ENCODE peak calls at places on chromosomes 12 and 14, in six cellular contexts. W is transverse colon, O is upper lobe of right lung, P is heart left ventricle, X is mammary epithelial cell, N is PC-3. Z is an unnamed sample.

GRCh38 chr12:51246254-51246853 is 7.7 kb downstream of the DAZAP2 start:
- DNase-seq in X (no peak), W (peak; percentile 17), O (no peak), P (peak; percentile 36), N (no peak), Z (no peak)

GRCh38 chr14:73125169-73125588 is 11.1 kb upstream of the PSEN1 start:
- DNase-seq in X (no peak), W (no peak), O (no peak), P (no peak), N (no peak), Z (no peak)

GRCh38 chr12:124928095-124928911 is 13.9 kb upstream of the UBC start:
- DNase-seq in X (peak; percentile 99), N (peak; percentile 88), W (peak; percentile 89), O (peak; percentile 94), P (peak; percentile 69), Z (no peak)

GRCh38 chr12:40107098-40107802 is 1.4 kb upstream of the SLC2A13 start:
- DNase-seq in W (peak; percentile 93), N (peak; percentile 90), X (peak; percentile 67), P (peak; percentile 87), O (peak; percentile 92), Z (peak; percentile 49)

GRCh38 chr12:28500373-28501024 is 310.2 kb downstream of the CCDC91 start:
- DNase-seq in W (no peak), X (no peak), P (no peak), N (peak; percentile 62), O (no peak), Z (no peak)

GRCh38 chr14:21455592-21455911 is 371 bp downstream of the CHD8 start:
- DNase-seq in N (peak; percentile 12), X (peak; percentile 33), P (no peak), O (no peak), W (no peak), Z (no peak)

GRCh38 chr12:7190268-7191055 is 976 bp downstream of the PEX5 start:
- DNase-seq in N (no peak), P (peak; percentile 27), W (peak; percentile 32), O (peak; percentile 70), X (peak; percentile 17), Z (no peak)

GRCh38 chr14:51304428-51304827 is 64.4 kb downstream of the TMX1 start:
- DNase-seq in P (no peak), W (no peak), O (no peak), X (peak; percentile 80), N (no peak), Z (no peak)

GRCh38 chr12:1805441-1806081 is 14.8 kb upstream of the LRTM2 start:
- DNase-seq in O (peak; percentile 55), N (no peak), W (no peak), X (no peak), P (no peak), Z (no peak)

GRCh38 chr14:76696791-76697190 is 64.5 kb upstream of the VASH1 start:
- DNase-seq in P (no peak), O (no peak), N (peak; percentile 35), X (peak; percentile 65), W (no peak), Z (no peak)

GRCh38 chr14:54220122-54220691 is 176.6 kb upstream of the CDKN3 start:
- DNase-seq in P (peak; percentile 45), W (no peak), N (no peak), O (no peak), X (no peak), Z (no peak)

GRCh38 chr14:41280745-41281144 is 325.9 kb upstream of the LRFN5 start:
- DNase-seq in O (no peak), N (peak; percentile 66), X (peak; percentile 1), W (no peak), P (no peak), Z (no peak)

GRCh38 chr14:57085801-57086200 is 182.9 kb downstream of the EXOC5 start:
- DNase-seq in P (no peak), W (no peak), X (peak; percentile 16), N (no peak), O (no peak), Z (no peak)

GRCh38 chr12:3207174-3207573 is 130.0 kb downstream of the TSPAN9 start:
- DNase-seq in O (no peak), P (no peak), X (no peak), N (no peak), W (no peak), Z (no peak)

GRCh38 chr12:30643366-30643765 is 52.3 kb downstream of the IPO8 start:
- DNase-seq in O (no peak), X (peak; percentile 6), N (peak; percentile 8), W (no peak), P (no peak), Z (no peak)

GRCh38 chr12:57749061-57749460 is 3.0 kb downstream of the CDK4 start:
- DNase-seq in P (no peak), X (no peak), N (no peak), W (no peak), O (no peak), Z (no peak)

GRCh38 chr12:53789570-53789969 is 37.8 kb upstream of the CISTR start:
- DNase-seq in X (no peak), P (no peak), O (no peak), W (no peak), N (no peak), Z (no peak)

GRCh38 chr14:31069343-31069742 is 43.2 kb upstream of the STRN3 start:
- DNase-seq in P (no peak), O (no peak), N (no peak), X (no peak), W (no peak), Z (no peak)

GRCh38 chr12:31261744-31262143 is 64.2 kb downstream of the SINHCAF start:
- DNase-seq in O (no peak), X (no peak), N (no peak), P (no peak), W (no peak), Z (no peak)

GRCh38 chr12:3216726-3217682 is 139.8 kb downstream of the TSPAN9 start:
- DNase-seq in X (peak; percentile 96), N (peak; percentile 4), O (no peak), P (no peak), W (no peak), Z (no peak)

GRCh38 chr14:70660967-70661871 is 19.5 kb downstream of the TTC9 start:
- DNase-seq in X (no peak), O (no peak), W (peak; percentile 39), N (no peak), P (no peak), Z (no peak)

GRCh38 chr14:73027546-73027945 is 640 bp upstream of the ZFYVE1 start:
- DNase-seq in P (no peak), N (no peak), O (no peak), X (no peak), W (no peak), Z (no peak)

GRCh38 chr14:66624319-66624937 is 116.5 kb downstream of the GPHN start:
- DNase-seq in O (peak; percentile 54), X (peak; percentile 34), N (peak; percentile 77), W (peak; percentile 35), P (peak; percentile 44), Z (no peak)

GRCh38 chr14:104296388-104297312 is 158.3 kb downstream of the KIF26A start:
- DNase-seq in O (peak; percentile 57), X (no peak), N (no peak), W (peak; percentile 5), P (no peak), Z (no peak)

GRCh38 chr14:85428926-85429325 is 101.0 kb upstream of the FLRT2 start:
- DNase-seq in P (no peak), O (no peak), X (peak; percentile 62), N (no peak), W (no peak), Z (no peak)

GRCh38 chr14:85421166-85421877 is 108.6 kb upstream of the FLRT2 start:
- DNase-seq in P (no peak), W (no peak), X (peak; percentile 90), N (peak; percentile 25), O (no peak), Z (no peak)

GRCh38 chr14:85426068-85426935 is 103.6 kb upstream of the FLRT2 start:
- DNase-seq in P (no peak), N (no peak), W (no peak), O (no peak), X (no peak), Z (no peak)

GRCh38 chr14:85423889-85424288 is 106.1 kb upstream of the FLRT2 start:
- DNase-seq in X (peak; percentile 40), W (no peak), N (no peak), P (no peak), O (no peak), Z (no peak)

DNA sequence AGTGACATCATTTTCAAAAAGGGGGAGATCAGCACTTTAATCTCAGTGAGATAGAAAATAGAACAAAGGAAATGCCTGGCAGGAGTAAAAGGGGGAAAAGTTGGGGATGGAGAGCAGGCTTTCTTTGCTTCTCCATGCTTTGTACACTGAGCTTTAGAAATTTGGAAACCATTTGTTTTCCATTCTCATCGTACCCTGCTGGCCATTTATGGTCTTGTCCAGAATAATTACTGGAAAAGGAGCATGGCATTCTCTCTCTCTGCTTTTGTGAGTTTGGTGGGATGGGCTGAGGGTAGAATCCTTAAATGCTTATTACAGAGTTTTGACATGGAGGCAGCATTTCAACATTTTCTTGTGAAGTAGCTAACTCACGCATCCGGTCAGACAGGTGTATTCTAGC is 104.4 kb upstream of the FLRT2 start:
- DNase-seq in W (no peak), X (no peak), P (no peak), N (no peak), O (no peak), Z (no peak)
- TF ChIP-seq CTCF in W (no peak), X (no peak), P (no peak), N (no peak), O (no peak), Z (no peak)

DNA sequence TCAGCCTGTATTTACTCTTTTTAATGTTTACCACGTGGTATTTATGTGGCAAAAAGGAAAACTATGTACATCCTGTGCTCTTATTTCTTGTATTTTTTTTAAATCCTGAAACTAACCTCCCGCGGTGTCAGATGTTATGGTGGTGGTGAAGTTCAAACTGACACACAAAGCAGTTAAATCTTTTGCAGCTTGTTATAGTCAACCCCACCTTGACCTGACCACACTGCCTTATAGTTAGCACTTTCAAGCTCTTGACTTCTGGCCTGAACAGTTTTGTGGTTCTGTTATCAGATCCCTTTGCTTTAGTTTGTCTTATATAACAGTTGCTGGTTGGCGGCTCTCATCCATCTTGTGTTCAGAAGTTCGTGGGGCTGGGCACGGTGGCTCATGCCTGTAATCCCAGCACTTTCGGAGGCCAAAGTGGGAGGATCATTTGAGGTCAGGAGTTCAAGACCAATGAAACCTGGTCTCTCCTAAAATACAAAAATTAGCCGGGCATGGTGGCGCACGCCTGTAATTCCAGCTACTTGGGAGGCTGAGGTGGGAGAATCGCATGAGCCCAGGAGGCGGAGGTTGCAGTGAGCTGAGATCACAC is 2.1 kb downstream of the UNG start:
- DNase-seq in W (no peak), O (no peak), X (no peak), N (no peak), P (no peak), Z (no peak)
- H3K27ac ChIP-seq in W (peak overlapping the region; percentile 95), O (peak overlapping the region; percentile 37), X (no peak overlapping the region), N (no peak overlapping the region), P (no peak overlapping the region), Z (peak overlapping the region; percentile 97)

DNA sequence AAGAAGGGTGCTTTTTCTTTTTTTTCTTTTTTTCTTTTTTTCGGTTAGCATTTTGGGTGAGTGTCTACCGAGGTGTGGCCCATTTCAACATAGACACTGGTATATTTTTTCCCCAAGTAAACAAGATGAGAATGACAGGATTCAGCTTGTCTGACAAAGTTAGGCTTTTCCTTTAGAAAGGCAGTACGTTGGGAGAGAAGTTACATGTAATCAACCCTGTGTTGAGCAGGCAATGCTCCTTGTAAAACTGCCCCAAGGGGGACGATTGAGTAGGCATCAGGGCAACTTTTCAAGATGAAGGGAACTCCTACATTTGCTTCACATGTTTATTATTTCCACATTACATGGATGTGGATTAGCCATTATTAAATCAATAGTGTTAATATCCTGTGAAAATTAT is 1.7 kb downstream of the EMP1 start:
- DNase-seq in W (no peak), X (no peak), N (no peak), O (no peak), P (no peak), Z (no peak)
- H3K4me3 ChIP-seq in W (peak overlapping the region; percentile 30), X (peak overlapping the region; percentile 93), N (peak overlapping the region; percentile 100), O (peak overlapping the region; percentile 66), P (peak overlapping the region; percentile 74), Z (peak overlapping the region; percentile 43)

GRCh38 chr12:45577844-45578399 is 151.6 kb upstream of the ARID2 start:
- DNase-seq in P (no peak), W (no peak), O (no peak), N (no peak), X (no peak), Z (no peak)
- TF ChIP-seq CTCF in P (no peak), W (no peak), O (no peak), N (no peak), X (no peak), Z (no peak)

Z was measured in esophagus squamous epithelium.